ENCODE peak calls at places on chromosomes 6 and 20, in five cellular contexts. F is prostate gland, N is K562, H is IMR-90, K is transverse colon. R is an unnamed sample.

GRCh38 chr6:36545767-36546663 is 1.3 kb downstream of the STK38 start:
- DNase-seq in F (no peak), N (no peak), H (peak; percentile 31), K (peak; percentile 25), R (peak; percentile 35)

GRCh38 chr6:34982424-34982852 is 93.4 kb downstream of the ANKS1A start:
- DNase-seq in F (no peak), N (peak; percentile 63), H (peak; percentile 21), K (no peak), R (peak; percentile 15)

GRCh38 chr6:73656501-73657145 is 2.8 kb upstream of the SLC17A5 start:
- DNase-seq in F (no peak), N (no peak), H (no peak), K (no peak), R (no peak)

GRCh38 chr20:37519508-37520416 is 1.3 kb upstream of the NNAT start:
- DNase-seq in F (no peak), N (peak; percentile 46), H (no peak), K (peak; percentile 8), R (no peak)

GRCh38 chr6:161344640-161345039 is 70.8 kb upstream of the AGPAT4 start:
- DNase-seq in F (no peak), N (no peak), H (no peak), K (no peak), R (no peak)

GRCh38 chr6:111865049-111865585 is 8.1 kb downstream of the FYN start:
- DNase-seq in F (no peak), N (no peak), H (no peak), K (no peak), R (no peak)

GRCh38 chr6:125953502-125953875 is 3.1 kb upstream of the HINT3 start:
- DNase-seq in F (no peak), N (no peak), H (no peak), K (peak; percentile 72), R (no peak)

GRCh38 chr6:44730771-44731391 is 343.4 kb downstream of the CDC5L start:
- DNase-seq in F (peak; percentile 74), N (no peak), H (peak; percentile 66), K (no peak), R (no peak)

GRCh38 chr6:107641500-107641931 is 151.6 kb downstream of the SOBP start:
- DNase-seq in F (no peak), N (no peak), H (no peak), K (no peak), R (no peak)

DNA sequence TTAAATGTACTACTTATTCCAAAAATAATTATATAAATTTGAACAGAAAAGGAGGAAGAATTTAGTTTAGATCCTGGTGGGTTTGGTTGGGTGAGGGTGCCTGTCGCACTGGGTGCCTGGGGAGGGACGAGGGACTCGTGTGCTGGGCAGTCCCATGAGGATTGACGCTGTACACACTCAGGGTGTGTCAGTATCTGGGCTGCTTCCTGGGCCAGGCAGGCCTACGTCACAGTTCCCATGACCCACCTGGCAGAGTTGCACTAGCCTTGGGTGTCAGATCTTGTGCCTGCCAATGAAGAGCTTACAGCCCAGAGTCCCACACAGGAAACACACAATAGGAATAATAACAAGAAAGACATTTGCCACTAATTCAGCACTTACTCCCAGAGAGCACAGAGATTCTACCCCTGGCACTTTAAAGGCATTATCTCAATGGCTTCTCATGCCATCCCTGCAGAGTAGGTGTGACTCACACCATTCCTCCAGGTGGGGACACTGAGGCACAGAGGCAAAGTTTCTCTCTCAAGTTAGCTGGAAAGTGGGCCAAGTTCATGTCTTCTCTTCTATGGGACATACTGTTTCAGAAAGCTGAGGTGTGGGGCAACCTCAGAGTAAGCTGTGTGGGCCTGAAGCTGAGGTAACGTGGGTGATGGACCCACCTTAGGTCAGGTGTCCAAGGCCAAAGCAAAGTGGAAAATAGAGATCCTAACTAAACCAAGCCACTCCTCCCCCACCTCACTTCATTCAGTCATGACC is 1.3 kb upstream of the SDCBP2 start:
- DNase-seq in F (no peak), N (no peak), H (no peak), K (peak; percentile 87), R (no peak)
- TF ChIP-seq POLR2A in F (no peak), N (no peak), H (no peak), K (peak; percentile 74), R (no peak)

DNA sequence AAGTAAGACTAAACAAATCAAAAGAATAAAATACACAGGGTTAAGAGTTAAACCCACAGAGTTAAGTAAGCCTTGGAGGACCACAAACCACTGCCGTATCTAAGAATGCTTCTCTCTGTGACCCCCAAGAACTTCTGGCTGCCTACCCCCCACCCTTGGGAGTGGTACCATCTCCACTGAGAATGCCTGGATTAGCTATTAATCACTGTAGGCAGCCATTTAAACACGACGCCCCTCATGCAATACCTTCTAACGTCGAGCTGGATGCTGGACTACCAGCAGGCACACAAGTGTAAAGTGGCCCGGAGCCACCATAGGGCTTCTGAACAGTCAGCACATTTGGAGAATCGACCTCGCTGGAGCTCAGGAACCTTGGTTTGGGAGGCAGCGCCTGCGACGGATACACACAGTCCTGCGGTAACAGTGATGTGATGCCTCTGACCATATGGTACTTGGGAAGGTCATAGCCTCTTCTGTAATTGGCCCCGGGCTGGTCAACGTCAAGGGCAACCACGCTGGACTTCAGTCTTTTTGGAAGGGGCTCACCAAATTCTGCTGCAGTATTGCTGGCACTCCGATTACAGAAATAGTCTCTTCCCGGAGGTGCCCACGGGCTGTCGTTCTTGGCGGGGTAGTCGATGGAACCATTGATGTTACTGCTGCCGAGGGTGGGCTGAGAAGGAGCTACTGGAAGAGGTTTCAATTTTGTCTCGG is 18.0 kb downstream of the ZNF217 start:
- DNase-seq in F (no peak), N (no peak), H (no peak), K (no peak), R (no peak)
- TF ChIP-seq POLR2A in F (no peak), N (no peak), H (no peak), K (no peak), R (no peak)

GRCh38 chr6:37820713-37821069 is 1.2 kb downstream of the ZFAND3 start:
- DNase-seq in F (no peak), N (no peak), H (no peak), K (no peak), R (peak; percentile 62)

GRCh38 chr6:37818536-37819176 is 871 bp upstream of the ZFAND3 start:
- DNase-seq in F (peak; percentile 95), N (peak; percentile 97), H (peak; percentile 95), K (peak; percentile 97), R (peak; percentile 98)

GRCh38 chr6:37819177-37819801 is at the start of gene ZFAND3:
- DNase-seq in F (peak; percentile 94), N (peak; percentile 95), H (peak; percentile 96), K (peak; percentile 97), R (peak; percentile 97)

GRCh38 chr6:37821449-37821848 is 1.9 kb downstream of the ZFAND3 start:
- DNase-seq in F (no peak), N (no peak), H (no peak), K (no peak), R (no peak)

DNA sequence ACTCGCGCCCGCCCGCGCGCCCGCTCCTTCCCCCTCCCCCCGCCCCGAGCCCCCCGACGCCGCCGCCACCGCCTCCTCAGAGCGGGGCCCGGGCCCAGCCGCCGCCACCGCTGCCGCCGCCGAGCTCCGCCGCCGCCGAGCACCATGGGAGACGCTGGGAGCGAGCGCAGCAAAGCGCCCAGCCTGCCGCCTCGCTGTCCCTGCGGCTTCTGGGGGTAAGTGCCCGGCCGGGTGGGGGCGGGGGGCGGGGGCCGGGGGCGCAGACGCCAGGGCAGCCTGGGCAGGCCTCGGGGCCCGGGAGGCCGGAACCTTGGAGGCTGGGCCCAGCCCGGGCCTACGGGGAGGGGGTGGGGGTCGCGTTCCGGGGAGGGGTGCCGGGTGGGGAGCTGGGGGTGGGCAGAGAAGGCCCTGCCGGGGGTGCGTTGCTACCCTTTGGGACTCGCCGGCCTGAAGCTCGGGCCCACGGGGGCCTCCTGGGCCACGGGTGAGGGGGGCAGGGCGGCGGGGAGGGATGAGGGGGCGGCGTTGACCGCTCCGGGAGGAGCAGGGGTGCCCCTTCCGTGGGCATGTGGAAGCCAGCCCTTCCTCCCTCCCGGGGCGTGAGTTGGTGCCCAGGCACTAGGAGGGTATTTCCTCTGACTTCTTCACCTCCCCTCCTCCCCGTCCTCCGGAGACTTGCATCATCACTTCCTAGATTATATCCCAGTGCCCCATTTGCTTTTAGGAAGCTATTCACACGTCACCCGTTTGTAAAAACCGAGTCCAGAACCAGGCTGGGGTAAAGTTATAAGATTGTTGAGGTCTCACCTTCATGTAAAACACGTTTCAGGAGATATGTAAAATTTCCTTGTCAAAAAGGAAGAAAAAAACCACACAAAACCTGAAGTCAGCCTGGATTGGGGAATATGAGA is 530 bp downstream of the ZFAND3 start:
- DNase-seq in F (peak; percentile 47), N (peak; percentile 75), H (peak; percentile 65), K (peak; percentile 42), R (peak; percentile 45)
- TF ChIP-seq POLR2A in F (no peak), N (no peak), H (no peak), K (no peak), R (no peak)

DNA sequence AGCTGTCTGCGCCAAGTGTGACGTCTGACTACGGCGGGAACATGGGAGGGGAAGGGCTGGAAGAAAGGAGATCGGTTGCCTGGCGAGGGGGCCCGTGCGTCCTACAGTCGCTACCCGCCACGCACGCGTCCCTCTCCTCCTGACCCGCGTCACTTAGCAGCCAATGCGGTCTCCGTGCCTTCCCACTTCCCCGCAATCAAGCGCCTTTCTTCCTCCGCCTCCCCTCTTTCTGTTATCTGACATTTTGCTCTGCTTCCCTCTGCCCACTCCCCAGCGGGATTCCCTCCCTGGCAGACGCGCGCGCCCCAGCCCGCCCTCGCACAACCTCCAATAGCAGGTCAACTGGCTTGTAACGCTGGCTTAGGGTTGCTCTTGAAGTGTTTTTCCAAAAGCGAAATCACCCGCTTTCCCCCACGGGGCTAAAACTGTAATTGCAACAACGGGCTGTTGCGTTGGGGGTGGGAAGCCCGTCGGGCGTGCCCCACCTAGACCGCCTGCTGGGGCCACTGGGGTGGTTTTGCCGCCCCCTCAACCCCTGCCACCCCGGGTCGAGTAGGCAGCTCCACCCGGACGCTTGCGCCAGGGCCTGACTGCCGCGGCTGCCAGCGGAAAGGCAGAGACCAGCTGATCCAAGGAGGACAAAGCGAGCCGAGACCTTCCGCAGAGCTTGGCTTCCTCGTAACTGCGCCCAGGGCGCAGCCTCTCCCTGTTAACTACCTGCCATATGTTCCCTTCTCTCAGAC is 6.2 kb upstream of the SOX4 start:
- DNase-seq in F (peak; percentile 56), N (no peak), H (peak; percentile 58), K (peak; percentile 72), R (peak; percentile 37)
- TF ChIP-seq POLR2A in F (no peak), N (no peak), H (no peak), K (peak; percentile 56), R (no peak)